ENCODE peak calls at places on chromosomes 16 and 17, in four cellular contexts. E is spleen, R is breast epithelium, U is A549. Y is an unnamed sample.

GRCh38 chr17:13079010-13079409 is 61.2 kb upstream of the ELAC2 start:
- DNase-seq in E (no peak), R (no peak), U (no peak), Y (no peak)

GRCh38 chr16:69939821-69940585 is 11.1 kb upstream of the CLEC18A start:
- DNase-seq in E (no peak), R (no peak), U (no peak), Y (no peak)

GRCh38 chr16:29710227-29711219 is 31.5 kb downstream of the QPRT start:
- DNase-seq in E (peak), R (no peak), U (peak), Y (no peak)

GRCh38 chr16:67902831-67903230 is 9.8 kb downstream of the PSKH1 start:
- DNase-seq in E (no peak), R (no peak), U (no peak), Y (no peak)

GRCh38 chr17:77571141-77571540 is 387.4 kb upstream of the TNRC6C start:
- DNase-seq in E (no peak), R (no peak), U (no peak), Y (no peak)

GRCh38 chr16:67666032-67666537 is 465 bp downstream of the ENKD1 start:
- DNase-seq in E (peak), R (no peak), U (no peak), Y (no peak)

GRCh38 chr16:15907863-15908478 is 19.6 kb upstream of the CEP20 start:
- DNase-seq in E (no peak), R (no peak), U (peak), Y (no peak)

GRCh38 chr17:77049440-77049839 is 91.3 kb upstream of the SEC14L1 start:
- DNase-seq in E (no peak), R (no peak), U (no peak), Y (no peak)

GRCh38 chr17:70767102-70767701 is 597.9 kb downstream of the KCNJ2 start:
- DNase-seq in E (no peak), R (no peak), U (peak), Y (no peak)

GRCh38 chr17:7324438-7324779 is 4.7 kb downstream of the NEURL4 start:
- DNase-seq in E (no peak), R (no peak), U (no peak), Y (no peak)
- TF ChIP-seq CTCF in E (no peak), R (no peak), U (peak), Y (peak)

GRCh38 chr16:49513040-49513439 is 139.4 kb downstream of the C16orf78 start:
- DNase-seq in E (peak), R (no peak), U (peak), Y (no peak)
- TF ChIP-seq CTCF in E (no peak), R (no peak), U (no peak), Y (no peak)

DNA sequence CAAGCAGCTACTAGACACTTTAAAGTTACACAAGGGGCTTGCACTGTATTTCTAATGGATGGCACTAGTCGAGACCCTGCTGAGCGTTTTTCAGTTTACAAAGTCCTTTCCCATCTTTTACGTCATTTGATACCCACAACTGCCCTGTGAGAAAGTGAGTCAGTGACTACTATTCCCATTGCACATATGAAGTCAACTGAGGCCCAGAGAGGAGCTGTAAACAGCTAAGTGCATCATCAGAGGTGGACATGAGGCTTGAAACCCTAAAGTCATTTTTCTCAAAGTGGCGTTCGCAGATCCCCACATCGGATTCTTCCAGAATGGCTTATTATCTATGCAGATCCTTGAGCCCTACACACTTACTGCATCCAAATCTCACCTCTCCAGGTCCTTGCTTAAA is 50.6 kb downstream of the TEKT5 start:
- DNase-seq in E (no peak), R (no peak), U (no peak), Y (no peak)
- TF ChIP-seq CTCF in E (no peak), R (no peak), U (no peak), Y (no peak)

GRCh38 chr17:17140590-17140980 is 65.5 kb downstream of the PLD6 start:
- DNase-seq in E (no peak), R (peak), U (peak), Y (no peak)
- TF ChIP-seq CTCF in E (no peak), R (no peak), U (no peak), Y (no peak)

GRCh38 chr17:75005291-75005690 is 7.2 kb upstream of the MRPL58 start:
- DNase-seq in E (no peak), R (no peak), U (no peak), Y (no peak)

GRCh38 chr17:75004371-75004770 is 8.1 kb upstream of the MRPL58 start:
- DNase-seq in E (no peak), R (no peak), U (no peak), Y (no peak)

GRCh38 chr17:75009139-75009724 is 3.2 kb upstream of the MRPL58 start:
- DNase-seq in E (no peak), R (no peak), U (no peak), Y (no peak)

GRCh38 chr17:75008373-75008772 is 4.1 kb upstream of the MRPL58 start:
- DNase-seq in E (no peak), R (no peak), U (no peak), Y (no peak)

DNA sequence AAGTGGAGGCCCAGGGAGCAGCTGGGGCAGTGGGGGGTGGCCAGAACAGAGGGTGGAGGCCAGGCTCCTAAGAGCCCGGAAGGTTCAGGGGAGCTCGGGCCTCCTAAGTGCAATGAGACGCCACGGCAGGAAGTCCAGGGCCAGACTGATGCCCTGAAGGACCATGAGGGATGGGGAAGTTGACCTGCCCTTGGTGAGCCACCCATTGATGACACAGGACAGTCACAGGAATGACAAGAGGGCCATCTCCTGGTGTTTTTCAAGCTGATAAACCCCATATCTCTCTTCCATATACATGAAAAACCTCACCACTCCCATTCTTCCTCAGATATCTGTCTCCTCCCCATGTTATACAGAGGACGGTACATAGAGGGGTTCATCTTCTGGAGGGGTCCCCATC is 5.8 kb upstream of the MRPL58 start:
- DNase-seq in E (no peak), R (no peak), U (no peak), Y (no peak)
- TF ChIP-seq CTCF in E (no peak), R (no peak), U (peak), Y (peak)

GRCh38 chr17:58637011-58637570 is 54.8 kb downstream of the TEX14 start:
- DNase-seq in E (no peak), R (no peak), U (no peak), Y (no peak)

GRCh38 chr17:58632324-58633314 is 59.2 kb downstream of the TEX14 start:
- DNase-seq in E (no peak), R (no peak), U (no peak), Y (no peak)

GRCh38 chr17:58626905-58627304 is 64.9 kb downstream of the TEX14 start:
- DNase-seq in E (no peak), R (no peak), U (no peak), Y (no peak)

GRCh38 chr17:58630883-58631522 is 60.8 kb downstream of the TEX14 start:
- DNase-seq in E (no peak), R (peak), U (no peak), Y (no peak)

GRCh38 chr17:58631523-58632323 is 60.1 kb downstream of the TEX14 start:
- DNase-seq in E (peak), R (peak), U (peak), Y (peak)
- TF ChIP-seq CTCF in E (peak), R (peak), U (peak), Y (peak)

Y was measured in RWPE2.